ENCODE peak calls at places on chromosome 5, in six cellular contexts. One of them, this sample, is unnamed.

GRCh38 chr5:77437194-77437593 is 54.9 kb downstream of the WDR41 start:
- DNase-seq in NCI-H1092 treated with DMSO at 0.1 percent for 48 hours: peak
- DNase-seq in lung microvascular endothelial cell: no peak
- DNase-seq in NCI-H69: peak
- DNase-seq in sciatic nerve: no peak
- DNase-seq in stimulated activated CD4-positive, alpha-beta T cell treated with anti-CD3 and anti-CD28 coated beads, Interleukin-1b, Interleukin-23, amount 100 ng/mL, for 4 hours: no peak
- DNase-seq in this sample: no peak

GRCh38 chr5:39420482-39421145 is 4.2 kb downstream of the DAB2 start:
- DNase-seq in NCI-H1092 treated with DMSO at 0.1 percent for 48 hours: no peak
- DNase-seq in lung microvascular endothelial cell: peak
- DNase-seq in sciatic nerve: peak
- DNase-seq in NCI-H69: no peak
- DNase-seq in stimulated activated CD4-positive, alpha-beta T cell treated with anti-CD3 and anti-CD28 coated beads, Interleukin-1b, Interleukin-23, amount 100 ng/mL, for 4 hours: no peak
- DNase-seq in this sample: no peak

GRCh38 chr5:145848854-145849253 is 13.7 kb upstream of the PRELID2 start:
- DNase-seq in sciatic nerve: no peak
- DNase-seq in lung microvascular endothelial cell: peak
- DNase-seq in NCI-H69: no peak
- DNase-seq in stimulated activated CD4-positive, alpha-beta T cell treated with anti-CD3 and anti-CD28 coated beads, Interleukin-1b, Interleukin-23, amount 100 ng/mL, for 4 hours: no peak
- DNase-seq in NCI-H1092 treated with DMSO at 0.1 percent for 48 hours: no peak
- DNase-seq in this sample: no peak

GRCh38 chr5:74017786-74018211 is 391.8 kb downstream of the ARHGEF28 start:
- DNase-seq in NCI-H1092 treated with DMSO at 0.1 percent for 48 hours: peak
- DNase-seq in lung microvascular endothelial cell: no peak
- DNase-seq in NCI-H69: peak
- DNase-seq in sciatic nerve: no peak
- DNase-seq in stimulated activated CD4-positive, alpha-beta T cell treated with anti-CD3 and anti-CD28 coated beads, Interleukin-1b, Interleukin-23, amount 100 ng/mL, for 4 hours: no peak
- DNase-seq in this sample: no peak

GRCh38 chr5:77568082-77568481 is 70.4 kb downstream of the OTP start:
- DNase-seq in NCI-H1092 treated with DMSO at 0.1 percent for 48 hours: no peak
- DNase-seq in lung microvascular endothelial cell: no peak
- DNase-seq in stimulated activated CD4-positive, alpha-beta T cell treated with anti-CD3 and anti-CD28 coated beads, Interleukin-1b, Interleukin-23, amount 100 ng/mL, for 4 hours: no peak
- DNase-seq in NCI-H69: no peak
- DNase-seq in sciatic nerve: no peak
- DNase-seq in this sample: no peak

GRCh38 chr5:16461782-16462181 is 3.8 kb downstream of the ZNF622 start:
- DNase-seq in sciatic nerve: no peak
- DNase-seq in NCI-H1092 treated with DMSO at 0.1 percent for 48 hours: no peak
- DNase-seq in lung microvascular endothelial cell: peak
- DNase-seq in stimulated activated CD4-positive, alpha-beta T cell treated with anti-CD3 and anti-CD28 coated beads, Interleukin-1b, Interleukin-23, amount 100 ng/mL, for 4 hours: no peak
- DNase-seq in NCI-H69: peak
- DNase-seq in this sample: no peak

GRCh38 chr5:91182763-91183162 is 200.4 kb downstream of the ARRDC3 start:
- DNase-seq in stimulated activated CD4-positive, alpha-beta T cell treated with anti-CD3 and anti-CD28 coated beads, Interleukin-1b, Interleukin-23, amount 100 ng/mL, for 4 hours: no peak
- DNase-seq in NCI-H1092 treated with DMSO at 0.1 percent for 48 hours: peak
- DNase-seq in lung microvascular endothelial cell: peak
- DNase-seq in sciatic nerve: no peak
- DNase-seq in NCI-H69: peak
- DNase-seq in this sample: no peak

GRCh38 chr5:87210743-87211142 is 56.9 kb upstream of the RASA1 start:
- DNase-seq in NCI-H69: no peak
- DNase-seq in NCI-H1092 treated with DMSO at 0.1 percent for 48 hours: no peak
- DNase-seq in lung microvascular endothelial cell: no peak
- DNase-seq in stimulated activated CD4-positive, alpha-beta T cell treated with anti-CD3 and anti-CD28 coated beads, Interleukin-1b, Interleukin-23, amount 100 ng/mL, for 4 hours: no peak
- DNase-seq in sciatic nerve: no peak
- DNase-seq in this sample: no peak

GRCh38 chr5:66406761-66407289 is 189.4 kb upstream of the MAST4 start:
- DNase-seq in lung microvascular endothelial cell: no peak
- DNase-seq in NCI-H1092 treated with DMSO at 0.1 percent for 48 hours: peak
- DNase-seq in stimulated activated CD4-positive, alpha-beta T cell treated with anti-CD3 and anti-CD28 coated beads, Interleukin-1b, Interleukin-23, amount 100 ng/mL, for 4 hours: no peak
- DNase-seq in NCI-H69: peak
- DNase-seq in sciatic nerve: no peak
- DNase-seq in this sample: no peak

GRCh38 chr5:159337291-159337974 is 7.1 kb upstream of the IL12B start:
- DNase-seq in sciatic nerve: no peak
- DNase-seq in stimulated activated CD4-positive, alpha-beta T cell treated with anti-CD3 and anti-CD28 coated beads, Interleukin-1b, Interleukin-23, amount 100 ng/mL, for 4 hours: no peak
- DNase-seq in lung microvascular endothelial cell: peak
- DNase-seq in NCI-H69: no peak
- DNase-seq in NCI-H1092 treated with DMSO at 0.1 percent for 48 hours: no peak
- DNase-seq in this sample: peak

GRCh38 chr5:148740466-148740865 is 85.9 kb upstream of the ADRB2 start:
- DNase-seq in NCI-H1092 treated with DMSO at 0.1 percent for 48 hours: no peak
- DNase-seq in lung microvascular endothelial cell: no peak
- DNase-seq in sciatic nerve: no peak
- DNase-seq in NCI-H69: no peak
- DNase-seq in stimulated activated CD4-positive, alpha-beta T cell treated with anti-CD3 and anti-CD28 coated beads, Interleukin-1b, Interleukin-23, amount 100 ng/mL, for 4 hours: no peak
- DNase-seq in this sample: no peak

GRCh38 chr5:141906517-141906916 is 17.2 kb upstream of the DELE1 start:
- DNase-seq in NCI-H69: no peak
- DNase-seq in NCI-H1092 treated with DMSO at 0.1 percent for 48 hours: no peak
- DNase-seq in lung microvascular endothelial cell: no peak
- DNase-seq in sciatic nerve: no peak
- DNase-seq in stimulated activated CD4-positive, alpha-beta T cell treated with anti-CD3 and anti-CD28 coated beads, Interleukin-1b, Interleukin-23, amount 100 ng/mL, for 4 hours: no peak
- DNase-seq in this sample: no peak

GRCh38 chr5:141665995-141666940 is 15.1 kb upstream of the FCHSD1 start:
- DNase-seq in lung microvascular endothelial cell: no peak
- DNase-seq in NCI-H1092 treated with DMSO at 0.1 percent for 48 hours: no peak
- DNase-seq in stimulated activated CD4-positive, alpha-beta T cell treated with anti-CD3 and anti-CD28 coated beads, Interleukin-1b, Interleukin-23, amount 100 ng/mL, for 4 hours: no peak
- DNase-seq in sciatic nerve: no peak
- DNase-seq in NCI-H69: no peak
- DNase-seq in this sample: no peak

GRCh38 chr5:113686599-113686998 is 173.1 kb downstream of the YTHDC2 start:
- DNase-seq in NCI-H69: no peak
- DNase-seq in lung microvascular endothelial cell: no peak
- DNase-seq in stimulated activated CD4-positive, alpha-beta T cell treated with anti-CD3 and anti-CD28 coated beads, Interleukin-1b, Interleukin-23, amount 100 ng/mL, for 4 hours: no peak
- DNase-seq in NCI-H1092 treated with DMSO at 0.1 percent for 48 hours: no peak
- DNase-seq in sciatic nerve: no peak
- DNase-seq in this sample: no peak

GRCh38 chr5:179886190-179886589 is 21.5 kb downstream of the TBC1D9B start:
- DNase-seq in lung microvascular endothelial cell: no peak
- DNase-seq in sciatic nerve: no peak
- DNase-seq in NCI-H69: no peak
- DNase-seq in NCI-H1092 treated with DMSO at 0.1 percent for 48 hours: no peak
- DNase-seq in stimulated activated CD4-positive, alpha-beta T cell treated with anti-CD3 and anti-CD28 coated beads, Interleukin-1b, Interleukin-23, amount 100 ng/mL, for 4 hours: no peak
- DNase-seq in this sample: no peak

GRCh38 chr5:122726990-122727616 is 47.8 kb upstream of the SNX2 start:
- DNase-seq in NCI-H69: no peak
- DNase-seq in sciatic nerve: no peak
- DNase-seq in NCI-H1092 treated with DMSO at 0.1 percent for 48 hours: no peak
- DNase-seq in lung microvascular endothelial cell: peak
- DNase-seq in stimulated activated CD4-positive, alpha-beta T cell treated with anti-CD3 and anti-CD28 coated beads, Interleukin-1b, Interleukin-23, amount 100 ng/mL, for 4 hours: no peak
- DNase-seq in this sample: no peak

GRCh38 chr5:97400537-97400936 is 217.5 kb upstream of the RIOK2 start:
- DNase-seq in sciatic nerve: no peak
- DNase-seq in NCI-H69: peak
- DNase-seq in stimulated activated CD4-positive, alpha-beta T cell treated with anti-CD3 and anti-CD28 coated beads, Interleukin-1b, Interleukin-23, amount 100 ng/mL, for 4 hours: no peak
- DNase-seq in lung microvascular endothelial cell: no peak
- DNase-seq in NCI-H1092 treated with DMSO at 0.1 percent for 48 hours: no peak
- DNase-seq in this sample: no peak

GRCh38 chr5:11182441-11183080 is 421.5 kb upstream of the DAP start:
- DNase-seq in lung microvascular endothelial cell: peak
- DNase-seq in stimulated activated CD4-positive, alpha-beta T cell treated with anti-CD3 and anti-CD28 coated beads, Interleukin-1b, Interleukin-23, amount 100 ng/mL, for 4 hours: no peak
- DNase-seq in sciatic nerve: no peak
- DNase-seq in NCI-H1092 treated with DMSO at 0.1 percent for 48 hours: peak
- DNase-seq in NCI-H69: peak
- DNase-seq in this sample: no peak

GRCh38 chr5:147085409-147085808 is 149.4 kb upstream of the STK32A start:
- DNase-seq in lung microvascular endothelial cell: no peak
- DNase-seq in stimulated activated CD4-positive, alpha-beta T cell treated with anti-CD3 and anti-CD28 coated beads, Interleukin-1b, Interleukin-23, amount 100 ng/mL, for 4 hours: no peak
- DNase-seq in NCI-H69: no peak
- DNase-seq in sciatic nerve: no peak
- DNase-seq in NCI-H1092 treated with DMSO at 0.1 percent for 48 hours: no peak
- DNase-seq in this sample: no peak

GRCh38 chr5:55918097-55919035 is 67.2 kb downstream of the IL31RA start:
- DNase-seq in NCI-H69: no peak
- DNase-seq in sciatic nerve: peak
- DNase-seq in NCI-H1092 treated with DMSO at 0.1 percent for 48 hours: no peak
- DNase-seq in lung microvascular endothelial cell: no peak
- DNase-seq in stimulated activated CD4-positive, alpha-beta T cell treated with anti-CD3 and anti-CD28 coated beads, Interleukin-1b, Interleukin-23, amount 100 ng/mL, for 4 hours: no peak
- DNase-seq in this sample: no peak

GRCh38 chr5:84227221-84227620 is 157.5 kb downstream of the EDIL3 start:
- DNase-seq in NCI-H69: no peak
- DNase-seq in sciatic nerve: no peak
- DNase-seq in NCI-H1092 treated with DMSO at 0.1 percent for 48 hours: no peak
- DNase-seq in lung microvascular endothelial cell: no peak
- DNase-seq in stimulated activated CD4-positive, alpha-beta T cell treated with anti-CD3 and anti-CD28 coated beads, Interleukin-1b, Interleukin-23, amount 100 ng/mL, for 4 hours: no peak
- DNase-seq in this sample: no peak

GRCh38 chr5:175842947-175843793 is 28.2 kb upstream of the CPLX2 start:
- DNase-seq in lung microvascular endothelial cell: peak
- DNase-seq in NCI-H1092 treated with DMSO at 0.1 percent for 48 hours: no peak
- DNase-seq in NCI-H69: peak
- DNase-seq in sciatic nerve: no peak
- DNase-seq in stimulated activated CD4-positive, alpha-beta T cell treated with anti-CD3 and anti-CD28 coated beads, Interleukin-1b, Interleukin-23, amount 100 ng/mL, for 4 hours: no peak
- DNase-seq in this sample: peak

This sample was measured in NCI-H460.